ENCODE peak calls at places on chromosomes 12 and 14, in nine cellular contexts. X, I, S, T, E, W, Q, F and Y are unnamed samples.

GRCh38 chr14:22781606-22782000 is 15.1 kb downstream of the OXA1L start:
- DNase-seq in X (no peak), I (no peak), S (no peak), T (no peak), E (no peak), W (no peak), Q (no peak), F (peak; percentile 35), Y (no peak)

GRCh38 chr12:75981773-75982564 is 49.6 kb downstream of the PHLDA1 start:
- DNase-seq in X (no peak), I (no peak), S (no peak), T (no peak), E (no peak), W (no peak), Q (no peak), F (no peak), Y (no peak)

GRCh38 chr14:65370890-65371289 is 41.6 kb upstream of the FUT8 start:
- DNase-seq in X (no peak), I (no peak), S (no peak), T (no peak), E (no peak), W (no peak), Q (no peak), F (no peak), Y (no peak)

GRCh38 chr12:124002021-124002640 is 29.1 kb downstream of the ZNF664 start:
- DNase-seq in X (no peak), I (no peak), S (no peak), T (no peak), E (no peak), W (no peak), Q (no peak), F (peak; percentile 27), Y (no peak)

GRCh38 chr12:122005252-122005651 is 16.4 kb upstream of the BCL7A start:
- DNase-seq in X (no peak), I (no peak), S (no peak), T (no peak), E (no peak), W (no peak), Q (no peak), F (peak; percentile 4), Y (no peak)

GRCh38 chr12:28568083-28568482 is 377.8 kb downstream of the CCDC91 start:
- DNase-seq in X (no peak), I (peak; percentile 70), S (no peak), T (no peak), E (no peak), W (no peak), Q (no peak), F (peak; percentile 87), Y (no peak)

GRCh38 chr12:6205144-6205539 is 4.9 kb downstream of the CD9 start:
- DNase-seq in X (no peak), I (peak; percentile 93), S (no peak), T (no peak), E (no peak), W (no peak), Q (no peak), F (no peak), Y (peak; percentile 49)

GRCh38 chr12:41527529-41528116 is 339.5 kb downstream of the PDZRN4 start:
- DNase-seq in X (no peak), I (no peak), S (no peak), T (no peak), E (no peak), W (no peak), Q (no peak), F (no peak), Y (no peak)

GRCh38 chr12:6850796-6851152 is 312 bp downstream of the CDCA3 start:
- DNase-seq in X (no peak), I (no peak), S (no peak), T (no peak), E (no peak), W (no peak), Q (no peak), F (peak; percentile 27), Y (peak; percentile 30)

GRCh38 chr12:3313655-3314305 is 177.2 kb upstream of the PRMT8 start:
- DNase-seq in X (no peak), I (no peak), S (peak; percentile 58), T (no peak), E (no peak), W (no peak), Q (peak; percentile 41), F (peak; percentile 39), Y (peak; percentile 74)

GRCh38 chr12:108570743-108571603 is 8.6 kb downstream of the ISCU start:
- DNase-seq in X (no peak), I (no peak), S (no peak), T (no peak), E (no peak), W (no peak), Q (no peak), F (peak; percentile 42), Y (peak; percentile 44)

GRCh38 chr14:20690848-20691640 is 2.5 kb downstream of the ANG start:
- DNase-seq in X (no peak), I (no peak), S (peak; percentile 30), T (peak; percentile 16), E (peak; percentile 44), W (no peak), Q (peak; percentile 71), F (peak; percentile 78), Y (peak; percentile 89)

GRCh38 chr14:99040047-99040446 is 231.9 kb downstream of the BCL11B start:
- DNase-seq in X (no peak), I (no peak), S (no peak), T (no peak), E (no peak), W (no peak), Q (no peak), F (no peak), Y (no peak)

GRCh38 chr14:62655161-62655560 is 390.1 kb downstream of the KCNH5 start:
- DNase-seq in X (no peak), I (no peak), S (no peak), T (no peak), E (no peak), W (no peak), Q (no peak), F (no peak), Y (no peak)

GRCh38 chr14:76773956-76774355 is 12.7 kb downstream of the VASH1 start:
- DNase-seq in X (no peak), I (peak; percentile 60), S (no peak), T (no peak), E (no peak), W (no peak), Q (no peak), F (no peak), Y (no peak)

GRCh38 chr12:42807766-42808165 is 218.2 kb upstream of the PRICKLE1 start:
- DNase-seq in X (no peak), I (no peak), S (no peak), T (no peak), E (no peak), W (no peak), Q (no peak), F (no peak), Y (no peak)

GRCh38 chr14:51561141-51561540 is 90.6 kb upstream of the FRMD6 start:
- DNase-seq in X (no peak), I (no peak), S (no peak), T (no peak), E (no peak), W (no peak), Q (no peak), F (no peak), Y (peak; percentile 25)

GRCh38 chr14:89537911-89538310 is 120.9 kb upstream of the FOXN3 start:
- DNase-seq in X (no peak), I (no peak), S (no peak), T (no peak), E (no peak), W (no peak), Q (no peak), F (no peak), Y (no peak)

GRCh38 chr14:45118594-45118993 is 15.7 kb downstream of the FKBP3 start:
- DNase-seq in X (no peak), I (no peak), S (no peak), T (no peak), E (no peak), W (no peak), Q (no peak), F (no peak), Y (no peak)

GRCh38 chr12:105335856-105336255 is 5.4 kb downstream of the C12orf75 start:
- DNase-seq in X (no peak), I (no peak), S (no peak), T (no peak), E (no peak), W (no peak), Q (no peak), F (no peak), Y (no peak)